ENCODE peak calls at places on chromosomes 4 and X, in seven cellular contexts. M is neural progenitor cell, I is hepatocyte, Y is PC-3, G is MM.1S, J is GM23338, P is HCT116. X is an unnamed sample. For H3K4me1, the result is how much of the 10 kb centered on the place peaks cover.

GRCh38 chr4:1551211-1551610 is 132.9 kb downstream of the FAM53A start:
- DNase-seq in P (no peak), Y (no peak), M (no peak), J (no peak), I (no peak), G (no peak), X (no peak)

GRCh38 chr4:85127653-85128052 is 161.2 kb upstream of the WDFY3 start:
- DNase-seq in I (peak), P (peak), G (peak), J (peak), M (peak), Y (peak), X (peak)

GRCh38 chr4:144968606-144969005 is 129.4 kb downstream of the ANAPC10 start:
- DNase-seq in I (no peak), J (no peak), G (no peak), M (no peak), P (no peak), Y (no peak), X (no peak)

GRCh38 chr4:31645211-31645610 is 925.0 kb downstream of the PCDH7 start:
- DNase-seq in I (no peak), P (no peak), Y (no peak), G (peak), M (no peak), J (no peak), X (no peak)

GRCh38 chr4:87543835-87544461 is 14.8 kb upstream of the SPARCL1 start:
- DNase-seq in P (peak), I (peak), G (peak), Y (peak), M (peak), J (peak), X (peak)

GRCh38 chr4:118352843-118353373 is at the start of gene PRSS12:
- DNase-seq in J (peak), M (peak), I (peak), P (peak), Y (peak), G (peak), X (peak)

GRCh38 chr4:56370377-56370776 is 16.9 kb downstream of the AASDH start:
- DNase-seq in J (no peak), P (no peak), M (peak), G (no peak), I (no peak), Y (no peak), X (no peak)

GRCh38 chr4:109065006-109065405 is 237.5 kb downstream of the COL25A1 start:
- DNase-seq in I (no peak), G (no peak), J (no peak), Y (no peak), M (no peak), P (no peak), X (no peak)

GRCh38 chr4:87093443-87094123 is 126.8 kb downstream of the KLHL8 start:
- DNase-seq in I (peak), P (peak), M (peak), G (peak), Y (peak), J (peak), X (peak)

GRCh38 chr4:84451546-84451945 is 47.5 kb downstream of the NKX6-1 start:
- DNase-seq in M (peak), G (no peak), J (peak), P (no peak), I (peak), Y (peak), X (peak)

GRCh38 chr4:127782025-127782274 is 172 bp upstream of the HSPA4L start:
- DNase-seq in G (peak), I (peak), M (peak), P (peak), J (peak), Y (peak), X (peak)

GRCh38 chr4:54228064-54228527 is 997 bp upstream of the PDGFRA start:
- DNase-seq in J (peak), M (peak), P (no peak), G (peak), Y (peak), I (peak), X (peak)

GRCh38 chr4:16859031-16859430 is 39.4 kb downstream of the LDB2 start:
- DNase-seq in I (no peak), Y (no peak), J (no peak), P (no peak), M (no peak), G (no peak), X (peak)

GRCh38 chr4:177385576-177386320 is 56.5 kb downstream of the AGA start:
- DNase-seq in J (no peak), Y (no peak), M (no peak), G (no peak), I (no peak), P (no peak), X (no peak)

GRCh38 chr4:172147702-172148101 is 334.5 kb downstream of the GALNTL6 start:
- DNase-seq in I (no peak), J (peak), Y (peak), M (no peak), G (no peak), P (no peak), X (peak)

GRCh38 chrX:131812847-131813825 is 210.0 kb upstream of the STK26 start:
- DNase-seq in M (no peak), I (no peak), Y (peak), G (peak), J (no peak), P (no peak), X (peak)

GRCh38 chr4:1599491-1600210 is 84.5 kb downstream of the FAM53A start:
- DNase-seq in G (no peak), J (peak), Y (no peak), P (no peak), I (no peak), M (no peak), X (no peak)

GRCh38 chr4:136750898-136751297 is 781.4 kb downstream of the PCDH18 start:
- DNase-seq in I (no peak), J (no peak), G (no peak), Y (no peak), P (no peak), M (no peak), X (peak)

GRCh38 chr4:86977621-86978184 is 42.9 kb downstream of the AFF1 start:
- DNase-seq in Y (peak), M (no peak), J (no peak), P (peak), G (no peak), I (peak), X (peak)

GRCh38 chrX:130378008-130378669 is 7.3 kb downstream of the GPR119 start:
- DNase-seq in J (no peak), G (no peak), I (no peak), M (no peak), Y (no peak), P (no peak), X (no peak)

GRCh38 chr4:94621491-94622080 is 136.2 kb upstream of the BMPR1B start:
- DNase-seq in Y (peak), G (peak), I (peak), P (peak), M (peak), J (peak), X (peak)

GRCh38 chr4:39435875-39436563 is 22.7 kb downstream of the RPL9 start:
- DNase-seq in G (no peak), I (no peak), P (no peak), M (no peak), J (peak), Y (no peak), X (no peak)

GRCh38 chr4:27828843-27829242 is 968.2 kb downstream of the STIM2 start:
- DNase-seq in J (peak), Y (peak), P (no peak), G (no peak), I (no peak), M (no peak), X (no peak)

GRCh38 chr4:150039790-150040189 is 38.5 kb upstream of the DCLK2 start:
- DNase-seq in J (peak), P (no peak), Y (no peak), G (no peak), M (no peak), I (no peak), X (no peak)

GRCh38 chrX:150436200-150436599 is 73.1 kb downstream of the MAMLD1 start:
- DNase-seq in M (no peak), G (no peak), Y (peak), J (no peak), P (no peak), I (no peak), X (peak)

GRCh38 chr4:13483142-13484044 is 747 bp downstream of the RAB28 start:
- DNase-seq in G (peak), I (peak), M (peak), P (peak), J (peak), Y (peak), X (peak)

GRCh38 chrX:17120816-17121215 is 174.4 kb downstream of the REPS2 start:
- DNase-seq in J (no peak), G (no peak), P (no peak), M (no peak), I (no peak), Y (no peak), X (no peak)

DNA sequence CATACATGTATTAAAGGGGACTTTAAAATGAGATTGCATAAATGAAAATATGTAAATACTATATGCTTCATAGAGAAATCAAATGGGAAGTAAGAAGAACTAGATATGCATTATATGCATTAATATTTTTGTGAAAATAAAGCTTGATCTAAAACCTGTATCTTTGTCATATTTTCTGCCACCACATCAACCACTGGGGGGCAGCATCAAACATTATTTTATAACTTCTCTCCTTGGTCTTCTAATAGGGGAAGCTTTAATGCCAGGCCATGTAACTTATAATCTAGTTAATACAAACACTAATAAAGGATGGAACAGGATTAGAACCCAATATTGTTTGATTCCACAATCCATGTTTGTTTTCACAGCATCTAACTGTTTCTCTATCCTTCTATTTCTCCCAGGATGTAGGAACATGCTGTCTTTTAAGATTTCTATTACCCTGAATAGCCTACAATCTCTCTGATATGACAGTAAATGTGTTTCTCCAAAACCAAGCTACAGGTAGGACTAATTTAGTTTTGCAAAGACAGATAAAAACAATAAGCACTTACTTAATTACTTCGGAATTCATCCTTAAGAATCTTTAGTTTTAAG is 10.0 kb downstream of the QRFPR start:
- DNase-seq in I (peak), G (peak), J (peak), M (peak), Y (peak), P (peak), X (peak)
- TF ChIP-seq EZH2phosphoT487 in I (no peak), G (no peak), J (no peak), M (no peak), Y (no peak), P (no peak), X (no peak)

GRCh38 chr4:2850966-2851782 is 7.5 kb downstream of the ADD1 start:
- DNase-seq in Y (no peak), M (no peak), G (no peak), I (no peak), P (no peak), J (no peak), X (peak)
- H3K4me1 ChIP-seq in Y (under half), M (under half), G (under half), I (under half), P (under half), J (under half), X (under half)

GRCh38 chrX:49695276-49696180 is at the start of gene PAGE1:
- DNase-seq in M (no peak), P (no peak), Y (no peak), J (no peak), G (no peak), I (no peak), X (no peak)
- TF ChIP-seq EZH2 in M (no peak), P (no peak), Y (no peak), J (no peak), G (no peak), I (no peak), X (no peak)

GRCh38 chrX:40088299-40088625 is 9.5 kb downstream of the BCOR start:
- DNase-seq in I (no peak), M (peak), J (peak), G (no peak), P (no peak), Y (no peak), X (no peak)
- TF ChIP-seq EZH2phosphoT487 in I (no peak), M (no peak), J (no peak), G (no peak), P (no peak), Y (no peak), X (no peak)

DNA sequence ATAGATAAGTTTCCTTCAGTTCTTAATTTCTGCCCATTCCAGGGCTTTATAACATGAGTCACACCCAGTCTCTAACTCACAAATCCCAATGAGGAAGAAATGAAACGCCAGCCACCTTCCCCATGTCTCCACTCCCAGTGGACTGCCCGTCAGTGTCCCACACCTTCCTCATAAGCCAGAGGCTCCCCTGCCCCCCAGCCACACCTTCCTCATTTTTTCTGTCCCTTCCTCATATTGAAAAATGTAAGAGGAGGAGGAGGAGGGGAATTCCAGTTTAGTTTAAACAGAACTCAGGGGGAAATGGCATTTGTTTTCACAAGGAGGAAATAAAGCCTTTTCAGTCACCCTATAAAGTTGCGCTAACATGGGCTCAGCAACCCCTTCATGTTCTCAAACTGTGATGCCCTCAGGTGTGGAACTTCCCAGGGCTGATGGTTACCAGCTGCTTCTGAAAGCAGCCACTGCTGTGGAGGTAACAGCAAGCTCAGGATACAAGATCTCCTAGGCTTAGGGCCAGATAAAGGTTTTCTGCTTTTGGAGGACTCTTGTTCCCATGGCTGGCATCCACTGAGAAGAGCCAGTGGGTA is 97.8 kb downstream of the PARM1 start:
- DNase-seq in P (no peak), M (no peak), J (no peak), Y (no peak), G (no peak), I (peak), X (no peak)
- H3K4me1 ChIP-seq in P (under half), M (under half), J (under half), Y (under half), G (under half), I (under half), X (under half)

DNA sequence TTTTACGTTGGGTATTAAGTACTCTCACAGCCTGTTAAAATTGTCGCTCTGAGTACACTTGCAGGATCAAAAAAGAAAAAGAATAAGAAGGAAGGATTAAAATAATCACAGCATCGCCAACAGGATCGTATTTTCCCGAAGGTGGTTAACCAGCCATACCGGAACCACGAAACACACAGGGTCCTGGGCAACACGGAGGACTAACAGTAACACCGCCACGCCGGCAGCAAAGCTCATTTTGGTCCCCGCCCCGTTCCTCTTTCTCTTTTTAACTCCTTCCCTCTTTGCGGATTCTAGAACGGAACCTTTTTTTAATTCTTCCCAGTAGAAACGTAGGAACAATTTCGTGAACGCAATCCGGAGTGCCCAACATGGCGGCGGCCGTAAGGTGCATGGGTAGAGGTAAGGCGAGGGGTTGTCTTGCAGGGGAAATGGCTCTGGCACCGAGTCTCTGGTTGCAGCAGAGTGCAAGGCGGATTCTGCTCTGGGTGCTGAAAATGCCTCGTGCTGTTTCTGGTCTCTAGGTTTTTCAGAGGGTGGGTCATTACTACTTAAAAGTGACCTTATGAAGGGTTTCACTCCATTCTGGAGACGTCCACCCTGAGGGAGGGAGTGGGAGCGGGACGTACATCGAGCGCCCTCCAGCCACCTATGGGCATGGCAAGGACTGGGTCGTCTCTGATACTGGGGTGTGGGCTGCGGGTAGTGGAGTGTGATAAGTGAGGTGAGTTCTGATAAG is at the start of gene MRPL1:
- DNase-seq in G (peak), P (peak), J (peak), I (peak), M (peak), Y (peak), X (peak)
- TF ChIP-seq EZH2 in G (no peak), P (no peak), J (no peak), I (no peak), M (peak), Y (no peak), X (no peak)

GRCh38 chrX:154047266-154047665 is 27.6 kb upstream of the IRAK1 start:
- DNase-seq in M (no peak), Y (no peak), P (no peak), J (no peak), I (no peak), G (no peak), X (no peak)
- TF ChIP-seq EZH2phosphoT487 in M (no peak), Y (no peak), P (no peak), J (no peak), I (no peak), G (no peak), X (no peak)

GRCh38 chr4:159178147-159178541 is 75.3 kb downstream of the RAPGEF2 start:
- DNase-seq in M (no peak), P (no peak), G (no peak), Y (no peak), I (no peak), J (no peak), X (peak)
- H3K4me1 ChIP-seq in M (under half), P (under half), G (under half), Y (under half), I (under half), J (half or more), X (under half)

GRCh38 chrX:137428777-137429564 is 137.0 kb upstream of the ZIC3 start:
- DNase-seq in I (no peak), M (peak), P (no peak), J (peak), G (no peak), Y (no peak), X (no peak)
- TF ChIP-seq EZH2 in I (peak), M (no peak), P (no peak), J (no peak), G (no peak), Y (no peak), X (no peak)

GRCh38 chrX:10922158-10922557 is 189.0 kb upstream of the HCCS start:
- DNase-seq in Y (peak), M (no peak), G (no peak), I (peak), P (no peak), J (no peak), X (peak)
- TF ChIP-seq EZH2phosphoT487 in Y (no peak), M (no peak), G (no peak), I (no peak), P (no peak), J (no peak), X (no peak)